ENCODE peak calls at places on chromosomes 7 and 10, in four cellular contexts. U is mesendoderm, Q is H9, N is H1. J is an unnamed sample.

GRCh38 chr7:131753620-131754222 is 197.3 kb upstream of the PODXL start:
- DNase-seq in U (peak), Q (peak), N (peak), J (no peak)

GRCh38 chr7:4265676-4266075 is 416.4 kb upstream of the FOXK1 start:
- DNase-seq in U (no peak), Q (no peak), N (no peak), J (no peak)

GRCh38 chr10:105950410-105950809 is 1214.1 kb downstream of the SORCS1 start:
- DNase-seq in U (peak), Q (peak), N (no peak), J (peak)

GRCh38 chr7:94656925-94657731 is 1.2 kb upstream of the SGCE start:
- DNase-seq in U (peak), Q (peak), N (no peak), J (peak)

GRCh38 chr10:102597131-102597891 is 47.0 kb upstream of the TRIM8 start:
- DNase-seq in U (no peak), Q (no peak), N (no peak), J (no peak)

GRCh38 chr7:150969483-150969874 is 8.6 kb downstream of the KCNH2 start:
- DNase-seq in U (no peak), Q (no peak), N (no peak), J (no peak)

GRCh38 chr7:74056096-74056915 is 27.3 kb upstream of the LIMK1 start:
- DNase-seq in U (no peak), Q (no peak), N (no peak), J (no peak)

GRCh38 chr7:25946181-25946580 is 205.8 kb upstream of the NFE2L3 start:
- DNase-seq in U (no peak), Q (no peak), N (no peak), J (no peak)

GRCh38 chr7:107390921-107391320 is 78.9 kb upstream of the GPR22 start:
- DNase-seq in U (peak), Q (no peak), N (no peak), J (no peak)

GRCh38 chr10:28375399-28376354 is 72.8 kb upstream of the MPP7 start:
- DNase-seq in U (peak), Q (no peak), N (no peak), J (peak)

GRCh38 chr7:56110611-56111010 is 4.3 kb upstream of the CHCHD2 start:
- DNase-seq in U (no peak), Q (no peak), N (no peak), J (no peak)

GRCh38 chr7:150739045-150739432 is 1.8 kb downstream of the GIMAP5 start:
- DNase-seq in U (no peak), Q (no peak), N (no peak), J (no peak)

GRCh38 chr7:107242267-107242666 is 73.5 kb downstream of the HBP1 start:
- DNase-seq in U (no peak), Q (no peak), N (no peak), J (no peak)

GRCh38 chr10:86481761-86482160 is 39.8 kb downstream of the WAPL start:
- DNase-seq in U (no peak), Q (no peak), N (no peak), J (peak)

GRCh38 chr7:73906874-73907273 is 45.9 kb downstream of the TMEM270 start:
- DNase-seq in U (no peak), Q (no peak), N (no peak), J (no peak)

GRCh38 chr7:114889646-114890285 is 32.1 kb upstream of the MDFIC start:
- DNase-seq in U (peak), Q (no peak), N (no peak), J (peak)

GRCh38 chr7:131015131-131015954 is 281.3 kb upstream of the KLF14 start:
- DNase-seq in U (peak), Q (no peak), N (no peak), J (peak)

GRCh38 chr7:5394264-5395105 is 29.1 kb downstream of the TNRC18 start:
- DNase-seq in U (no peak), Q (no peak), N (no peak), J (no peak)

GRCh38 chr10:129915526-129916378 is 48.3 kb downstream of the EBF3 start:
- DNase-seq in U (no peak), Q (no peak), N (no peak), J (no peak)

GRCh38 chr10:1807196-1807595 is 69.9 kb upstream of the ADARB2 start:
- DNase-seq in U (no peak), Q (no peak), N (no peak), J (no peak)

GRCh38 chr7:87310790-87311419 is 34.6 kb upstream of the CROT start:
- DNase-seq in U (no peak), Q (no peak), N (no peak), J (peak)

GRCh38 chr7:77458786-77459185 is 42.6 kb upstream of the GSAP start:
- DNase-seq in U (no peak), Q (no peak), N (no peak), J (peak)

GRCh38 chr7:139727151-139727705 is 50.6 kb downstream of the HIPK2 start:
- DNase-seq in U (no peak), Q (no peak), N (no peak), J (peak)

GRCh38 chr7:112994666-112995065 is 92.0 kb downstream of the GPR85 start:
- DNase-seq in U (no peak), Q (no peak), N (no peak), J (no peak)

GRCh38 chr7:95476904-95477594 is 8.7 kb upstream of the ASB4 start:
- DNase-seq in U (peak), Q (no peak), N (no peak), J (peak)

GRCh38 chr10:97010695-97011206 is 175.0 kb downstream of the SLIT1 start:
- DNase-seq in U (no peak), Q (no peak), N (no peak), J (no peak)

GRCh38 chr10:68560916-68561691 is 967 bp downstream of the TET1 start:
- DNase-seq in U (peak), Q (peak), N (no peak), J (peak)

DNA sequence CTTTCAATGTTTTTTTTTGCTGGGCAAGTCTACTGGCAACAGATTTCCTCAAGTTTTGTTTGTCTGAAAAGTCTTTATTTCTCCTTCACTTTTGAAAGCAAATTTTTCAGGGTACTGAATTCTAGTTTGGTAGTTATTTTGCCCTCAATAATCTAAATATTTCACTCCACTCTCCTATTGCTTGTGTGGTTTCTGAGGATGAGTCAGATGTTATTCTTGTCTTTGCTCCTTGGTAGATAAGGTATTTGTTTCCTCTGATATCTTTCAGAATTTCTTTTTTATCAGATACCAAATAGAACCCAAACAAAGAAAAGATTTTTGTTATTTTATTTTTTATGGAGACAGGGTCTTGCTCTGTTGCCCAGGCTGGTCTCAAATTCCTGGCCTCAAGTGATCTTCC is 99.2 kb upstream of the MALRD1 start:
- DNase-seq in U (no peak), Q (no peak), N (no peak), J (peak)
- H3K56ac ChIP-seq in U (no peak), Q (no peak), N (no peak), J (no peak)

GRCh38 chr10:132336064-132336746 is 4.2 kb downstream of the LRRC27 start:
- DNase-seq in U (no peak), Q (no peak), N (no peak), J (no peak)
- H3K9ac ChIP-seq in U (no peak), Q (no peak), N (no peak), J (peak)

DNA sequence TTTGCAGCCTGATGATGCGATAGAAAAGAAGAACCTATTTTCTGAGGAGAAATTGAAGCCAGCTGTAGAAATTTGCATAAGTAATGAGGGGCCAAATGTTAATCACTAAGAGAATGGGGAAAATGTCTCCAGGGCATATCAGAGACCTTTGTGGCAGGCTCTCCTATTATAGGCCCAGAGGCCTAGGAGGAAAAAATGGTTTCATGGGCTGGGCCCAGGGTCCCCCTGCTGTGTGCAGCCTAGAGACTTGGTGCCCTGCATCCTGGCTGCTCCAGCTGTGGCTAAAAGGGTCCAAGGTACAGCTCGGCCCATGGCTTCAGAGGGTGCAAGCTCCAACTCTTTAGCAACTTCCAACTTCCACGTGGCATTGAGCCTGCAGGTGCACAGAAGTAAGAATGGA is 123.4 kb downstream of the STK31 start:
- DNase-seq in U (no peak), Q (no peak), N (no peak), J (no peak)
- H3K56ac ChIP-seq in U (no peak), Q (no peak), N (no peak), J (no peak)

GRCh38 chr7:111030358-111030735 is 60.6 kb upstream of the LRRN3 start:
- DNase-seq in U (no peak), Q (no peak), N (no peak), J (no peak)
- H3K9ac ChIP-seq in U (no peak), Q (no peak), N (no peak), J (no peak)

DNA sequence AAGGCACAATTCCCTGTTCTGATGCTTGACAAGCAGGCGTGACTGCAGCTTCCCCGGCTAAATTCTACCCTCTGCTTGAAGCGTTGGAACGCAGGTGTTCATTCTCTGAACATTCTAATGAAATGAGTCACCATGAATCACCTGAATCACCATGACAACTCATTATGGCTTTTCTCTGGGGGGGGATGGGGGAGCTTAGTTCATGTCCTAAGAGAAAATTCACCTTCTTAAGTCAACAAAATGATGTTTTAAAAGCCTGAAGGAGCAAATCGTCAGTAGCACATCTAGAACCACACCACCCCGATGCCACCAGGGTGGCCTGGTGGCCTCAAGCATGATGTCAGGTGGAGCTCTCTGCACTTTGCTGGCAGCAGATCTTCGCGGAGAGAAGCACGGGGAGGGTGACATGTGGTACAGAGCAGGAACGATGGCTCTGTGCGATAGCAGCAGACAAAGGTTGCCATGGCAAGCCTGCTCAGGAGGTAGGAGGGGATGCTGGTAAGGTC is 33.8 kb downstream of the DDC start:
- DNase-seq in U (peak), Q (no peak), N (peak), J (peak)
- H3K56ac ChIP-seq in U (no peak), Q (no peak), N (no peak), J (no peak)

GRCh38 chr10:101063548-101064414 is 2.0 kb downstream of the KAZALD1 start:
- DNase-seq in U (peak), Q (peak), N (no peak), J (no peak)
- H3K9ac ChIP-seq in U (peak), Q (no peak), N (no peak), J (peak)